ENCODE peak calls at places on chromosomes 12 and 14, in ten cellular contexts. M is CD4-positive, alpha-beta T cell; B is fibroblast of the aortic adventitia; W is endothelial cell; J is choroid plexus epithelial cell; O is HAP-1; R is H1; C is NCI-H345; U is astrocyte of the spinal cord; P is A549. G is an unnamed sample.

GRCh38 chr14:55731881-55732498 is 152.0 kb downstream of the KTN1 start:
- DNase-seq in M (peak; percentile 47), B (peak; percentile 44), W (peak; percentile 59), J (peak; percentile 62), O (peak; percentile 14), R (peak; percentile 81), C (peak; percentile 29), U (peak; percentile 20), P (no peak), G (peak; percentile 75)

GRCh38 chr12:118017926-118018325 is 1.4 kb downstream of the RFC5 start:
- DNase-seq in M (no peak), B (no peak), W (no peak), J (no peak), O (no peak), R (no peak), C (no peak), U (no peak), P (no peak), G (no peak)

GRCh38 chr12:2057041-2057792 is 4.4 kb downstream of the CACNA1C start:
- DNase-seq in M (no peak), B (peak; percentile 68), W (peak; percentile 92), J (peak; percentile 68), O (peak; percentile 25), R (peak; percentile 99), C (peak; percentile 48), U (peak; percentile 56), P (peak; percentile 49), G (peak; percentile 68)

GRCh38 chr12:124687695-124688301 is 120.4 kb upstream of the NCOR2 start:
- DNase-seq in M (peak; percentile 5), B (peak; percentile 70), W (no peak), J (peak; percentile 73), O (no peak), R (no peak), C (no peak), U (peak; percentile 49), P (no peak), G (peak; percentile 26)

GRCh38 chr12:29463198-29463597 is 34.3 kb downstream of the OVCH1 start:
- DNase-seq in M (no peak), B (no peak), W (no peak), J (no peak), O (no peak), R (no peak), C (no peak), U (no peak), P (no peak), G (no peak)

GRCh38 chr12:122099280-122099749 is 20.8 kb downstream of the MLXIP start:
- DNase-seq in M (no peak), B (no peak), W (no peak), J (no peak), O (no peak), R (no peak), C (no peak), U (no peak), P (no peak), G (no peak)

GRCh38 chr12:94841904-94842610 is 161.4 kb downstream of the NDUFA12 start:
- DNase-seq in M (no peak), B (no peak), W (no peak), J (no peak), O (no peak), R (no peak), C (no peak), U (no peak), P (no peak), G (no peak)

GRCh38 chr12:114918535-114919233 is 234.7 kb upstream of the TBX3 start:
- DNase-seq in M (no peak), B (peak; percentile 45), W (no peak), J (peak; percentile 54), O (no peak), R (no peak), C (no peak), U (peak; percentile 61), P (peak; percentile 97), G (no peak)

GRCh38 chr12:6786416-6787094 is 2.8 kb upstream of the CD4 start:
- DNase-seq in M (no peak), B (no peak), W (no peak), J (no peak), O (no peak), R (no peak), C (no peak), U (no peak), P (no peak), G (no peak)

GRCh38 chr12:56315256-56315625 is 547 bp downstream of the CNPY2 start:
- DNase-seq in M (no peak), B (no peak), W (peak; percentile 11), J (no peak), O (no peak), R (no peak), C (no peak), U (peak; percentile 10), P (no peak), G (peak; percentile 31)

GRCh38 chr14:102738373-102739189 is 38.7 kb upstream of the TRAF3 start:
- DNase-seq in M (no peak), B (no peak), W (no peak), J (no peak), O (no peak), R (peak; percentile 46), C (no peak), U (no peak), P (no peak), G (no peak)

GRCh38 chr12:76457010-76457409 is 102.6 kb downstream of the OSBPL8 start:
- DNase-seq in M (no peak), B (no peak), W (no peak), J (peak; percentile 50), O (no peak), R (no peak), C (no peak), U (no peak), P (no peak), G (no peak)

GRCh38 chr12:57467212-57467874 is 7.8 kb downstream of the GLI1 start:
- DNase-seq in M (no peak), B (no peak), W (no peak), J (no peak), O (no peak), R (no peak), C (no peak), U (no peak), P (no peak), G (no peak)

GRCh38 chr12:49260165-49260564 is 4.7 kb upstream of the TUBA1C start:
- DNase-seq in M (no peak), B (peak; percentile 96), W (no peak), J (peak; percentile 59), O (no peak), R (no peak), C (no peak), U (peak; percentile 60), P (no peak), G (no peak)

GRCh38 chr12:46921048-46921753 is 95.4 kb upstream of the SLC38A4 start:
- DNase-seq in M (no peak), B (peak; percentile 48), W (no peak), J (peak; percentile 22), O (no peak), R (no peak), C (no peak), U (peak; percentile 72), P (peak; percentile 31), G (no peak)